ENCODE peak calls at places on chromosome 12, in six cellular contexts. I is GM12891, K is H54, G is adrenal gland, D is IMR-90, E is A549. A is an unnamed sample.

GRCh38 chr12:104050436-104050835 is 449 bp upstream of the GLT8D2 start:
- DNase-seq in E (no peak), I (no peak), K (no peak), G (no peak), D (no peak), A (no peak)

GRCh38 chr12:62868820-62869219 is 66.1 kb downstream of the PPM1H start:
- DNase-seq in E (no peak), I (no peak), K (no peak), G (no peak), D (no peak), A (no peak)

GRCh38 chr12:90280033-90280432 is 571.4 kb upstream of the ATP2B1 start:
- DNase-seq in K (no peak), E (no peak), D (peak; percentile 62), I (no peak), G (no peak), A (no peak)

GRCh38 chr12:6644903-6645302 is 2.3 kb downstream of the ACRBP start:
- DNase-seq in G (no peak), E (no peak), D (no peak), K (no peak), I (no peak), A (no peak)

GRCh38 chr12:76552343-76552938 is 7.1 kb downstream of the OSBPL8 start:
- DNase-seq in I (no peak), G (no peak), D (no peak), E (no peak), K (no peak), A (no peak)

GRCh38 chr12:19893514-19893913 is 454.2 kb downstream of the AEBP2 start:
- DNase-seq in D (peak; percentile 54), K (no peak), E (peak; percentile 27), G (no peak), I (no peak), A (no peak)

GRCh38 chr12:38490941-38491340 is 174.4 kb downstream of the ALG10B start:
- DNase-seq in K (no peak), I (no peak), G (no peak), D (no peak), E (no peak), A (no peak)

GRCh38 chr12:88036368-88036965 is 7.3 kb upstream of the C12orf50 start:
- DNase-seq in I (no peak), G (no peak), K (no peak), D (peak; percentile 59), E (no peak), A (peak; percentile 70)

GRCh38 chr12:31578632-31579031 is 12.3 kb downstream of the DENND5B start:
- DNase-seq in G (peak; percentile 78), D (peak; percentile 49), K (no peak), I (no peak), E (no peak), A (no peak)

GRCh38 chr12:57461326-57461903 is 1.8 kb downstream of the GLI1 start:
- DNase-seq in D (peak; percentile 57), I (no peak), K (peak; percentile 54), E (peak; percentile 86), G (peak; percentile 56), A (peak; percentile 40)

GRCh38 chr12:120257041-120257821 is 8.3 kb downstream of the PXN start:
- DNase-seq in I (no peak), G (peak; percentile 84), E (no peak), D (peak; percentile 93), K (peak; percentile 57), A (no peak)

GRCh38 chr12:60035835-60036234 is 440.0 kb downstream of the SLC16A7 start:
- DNase-seq in E (no peak), G (no peak), K (no peak), I (no peak), D (peak; percentile 27), A (no peak)

GRCh38 chr12:48165089-48166031 is 8.0 kb upstream of the ASB8 start:
- DNase-seq in G (no peak), K (no peak), E (peak; percentile 59), D (peak; percentile 68), I (no peak), A (peak; percentile 79)

GRCh38 chr12:55720894-55721444 is 776 bp downstream of the RDH5 start:
- DNase-seq in K (peak; percentile 80), D (peak; percentile 91), E (peak; percentile 57), I (no peak), G (peak; percentile 96), A (peak; percentile 24)

GRCh38 chr12:64943686-64944085 is 119.2 kb downstream of the TBC1D30 start:
- DNase-seq in G (no peak), D (no peak), E (no peak), I (no peak), K (no peak), A (no peak)

GRCh38 chr12:128859311-128859710 is 6.0 kb downstream of the GLT1D1 start:
- DNase-seq in E (no peak), G (no peak), D (no peak), I (no peak), K (no peak), A (no peak)

GRCh38 chr12:65615091-65615490 is 209.2 kb upstream of the HMGA2 start:
- DNase-seq in G (no peak), I (no peak), K (no peak), D (peak; percentile 98), E (no peak), A (no peak)

GRCh38 chr12:96255077-96255476 is 60.9 kb downstream of the ELK3 start:
- DNase-seq in D (peak; percentile 57), G (peak; percentile 52), I (no peak), K (no peak), E (no peak), A (no peak)
- TF ChIP-seq POLR2A in D (no peak), G (no peak), I (no peak), K (no peak), E (no peak), A (no peak)

GRCh38 chr12:13864081-13864673 is 117.2 kb downstream of the GRIN2B start:
- DNase-seq in D (peak; percentile 61), I (peak; percentile 32), G (peak; percentile 86), K (peak; percentile 48), E (peak; percentile 65), A (peak; percentile 56)
- TF ChIP-seq POLR2A in D (no peak), I (no peak), G (no peak), K (no peak), E (no peak), A (no peak)

GRCh38 chr12:124754491-124754890 is 109.2 kb downstream of the SCARB1 start:
- DNase-seq in G (no peak), D (no peak), I (no peak), K (no peak), E (no peak), A (no peak)

GRCh38 chr12:124755801-124756148 is 107.9 kb downstream of the SCARB1 start:
- DNase-seq in K (no peak), G (no peak), D (no peak), E (no peak), I (no peak), A (no peak)

GRCh38 chr12:124756151-124756550 is 107.5 kb downstream of the SCARB1 start:
- DNase-seq in G (no peak), K (no peak), I (no peak), D (no peak), E (no peak), A (no peak)

GRCh38 chr12:124753993-124754392 is 109.7 kb downstream of the SCARB1 start:
- DNase-seq in D (no peak), K (no peak), I (no peak), G (no peak), E (no peak), A (no peak)

GRCh38 chr12:124754949-124755800 is 108.5 kb downstream of the SCARB1 start:
- DNase-seq in G (peak; percentile 81), I (no peak), E (no peak), K (no peak), D (peak; percentile 67), A (no peak)
- TF ChIP-seq POLR2A in G (peak; percentile 13), I (no peak), E (no peak), K (no peak), D (no peak), A (no peak)

GRCh38 chr12:68610435-68611093 is at the start of gene RAP1B:
- DNase-seq in D (peak; percentile 90), K (peak; percentile 79), E (peak; percentile 70), G (peak; percentile 90), I (peak; percentile 79), A (peak; percentile 91)
- TF ChIP-seq POLR2A in D (peak; percentile 96), K (peak; percentile 83), E (peak; percentile 89), G (peak; percentile 98), I (peak; percentile 93), A (peak; percentile 90)

GRCh38 chr12:3076730-3077571 is at the start of gene TSPAN9:
- DNase-seq in K (peak; percentile 91), D (peak; percentile 48), E (peak; percentile 83), G (peak; percentile 85), I (peak; percentile 88), A (peak; percentile 57)
- TF ChIP-seq POLR2A in K (peak; percentile 84), D (peak; percentile 73), E (peak; percentile 89), G (peak; percentile 62), I (no peak), A (no peak)

GRCh38 chr12:49232940-49233841 is 31.7 kb upstream of the TUBA1C start:
- DNase-seq in I (no peak), E (no peak), K (no peak), G (peak; percentile 86), D (peak; percentile 56), A (peak; percentile 94)

GRCh38 chr12:49231881-49232650 is 32.8 kb upstream of the TUBA1C start:
- DNase-seq in K (no peak), D (no peak), E (no peak), G (no peak), I (no peak), A (no peak)

GRCh38 chr12:49230810-49231209 is 34.1 kb upstream of the TUBA1C start:
- DNase-seq in K (no peak), D (no peak), E (no peak), G (no peak), I (no peak), A (peak; percentile 12)

GRCh38 chr12:49236423-49236822 is 28.5 kb upstream of the TUBA1C start:
- DNase-seq in D (no peak), E (no peak), K (no peak), G (no peak), I (no peak), A (peak; percentile 27)

DNA sequence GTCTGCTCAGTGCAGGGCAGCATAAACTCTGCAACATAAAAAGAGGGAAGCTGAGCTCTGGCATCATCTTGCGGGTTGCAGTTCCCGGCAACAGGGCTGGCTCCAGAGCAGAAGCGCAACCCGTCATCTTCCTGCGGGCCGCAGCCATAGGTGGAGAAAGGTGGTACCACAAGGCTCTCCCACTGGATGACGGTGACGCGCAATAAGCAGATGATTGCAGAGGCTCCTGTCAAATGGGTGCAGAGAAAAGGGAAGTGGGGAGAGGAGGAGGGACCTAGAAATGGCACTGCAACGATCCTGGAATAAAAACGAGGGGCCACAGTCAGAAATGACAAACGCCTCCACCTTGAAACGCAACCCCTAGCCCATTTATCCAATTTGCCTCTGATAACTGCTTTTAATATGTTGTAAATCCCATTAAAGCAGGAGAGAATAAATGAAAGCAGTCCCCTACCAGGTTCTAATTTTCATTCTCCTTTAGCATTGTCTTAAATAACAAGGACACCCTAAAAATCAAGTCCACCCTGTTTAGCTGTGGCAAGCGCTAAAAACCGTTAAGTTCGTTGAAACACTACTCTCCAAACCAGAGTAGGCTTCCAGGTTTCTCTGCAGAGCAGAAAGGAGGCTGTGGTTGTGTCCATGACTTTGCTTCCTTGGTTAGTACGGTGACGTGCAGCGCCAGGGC is 30.9 kb upstream of the TUBA1C start:
- DNase-seq in E (no peak), K (no peak), D (no peak), I (no peak), G (peak; percentile 58), A (peak; percentile 34)
- TF ChIP-seq POLR2A in E (no peak), K (no peak), D (no peak), I (peak; percentile 35), G (no peak), A (peak; percentile 47)